ENCODE peak calls at places on chromosomes 3 and 15, in four cellular contexts. Q is right atrium auricular region, O is transverse colon, D is adrenal gland. Z is an unnamed sample.

GRCh38 chr3:57228734-57229505 is 1.4 kb downstream of the APPL1 start:
- DNase-seq in O (peak; percentile 17), D (peak; percentile 22), Q (no peak), Z (no peak)

GRCh38 chr15:62958944-62959343 is 83.6 kb upstream of the TPM1 start:
- DNase-seq in D (no peak), O (no peak), Q (no peak), Z (no peak)

GRCh38 chr3:129943020-129943419 is 31.5 kb upstream of the TRH start:
- DNase-seq in O (no peak), D (no peak), Q (no peak), Z (no peak)

GRCh38 chr15:33988384-33988783 is 20.1 kb downstream of the CHRM5 start:
- DNase-seq in O (no peak), Q (no peak), D (no peak), Z (no peak)

GRCh38 chr3:13143381-13144004 is 70.3 kb upstream of the IQSEC1 start:
- DNase-seq in Q (no peak), O (peak; percentile 2), D (no peak), Z (no peak)

GRCh38 chr3:148648685-148649352 is 48.9 kb upstream of the AGTR1 start:
- DNase-seq in Q (no peak), D (no peak), O (no peak), Z (no peak)

GRCh38 chr15:23823508-23823907 is 136.4 kb upstream of the NDN start:
- DNase-seq in D (peak; percentile 23), Q (no peak), O (no peak), Z (no peak)

GRCh38 chr3:38473229-38473628 is 19.5 kb downstream of the ACVR2B start:
- DNase-seq in O (no peak), D (no peak), Q (no peak), Z (peak; percentile 73)

GRCh38 chr3:171186383-171186782 is 159.9 kb upstream of the SLC2A2 start:
- DNase-seq in O (no peak), D (no peak), Q (no peak), Z (no peak)

GRCh38 chr3:184748219-184749135 is 36.6 kb upstream of the MAGEF1 start:
- DNase-seq in O (no peak), Q (no peak), D (no peak), Z (no peak)

GRCh38 chr15:90054618-90055097 is 47.6 kb downstream of the IDH2 start:
- DNase-seq in D (no peak), Q (no peak), O (no peak), Z (no peak)

GRCh38 chr3:14413381-14414071 is 11.1 kb downstream of the SLC6A6 start:
- DNase-seq in Q (no peak), O (no peak), D (peak; percentile 60), Z (no peak)

GRCh38 chr3:95154775-95155174 is 1091.9 kb downstream of the NSUN3 start:
- DNase-seq in Q (no peak), D (no peak), O (no peak), Z (no peak)

GRCh38 chr15:100785181-100786138 is 94.2 kb upstream of the ALDH1A3 start:
- DNase-seq in O (no peak), Q (peak; percentile 38), D (no peak), Z (peak; percentile 62)

GRCh38 chr15:68672781-68673205 is 94.0 kb downstream of the CORO2B start:
- DNase-seq in Q (no peak), O (no peak), D (no peak), Z (no peak)

GRCh38 chr3:62574499-62574898 is 201.1 kb upstream of the FEZF2 start:
- DNase-seq in O (no peak), Q (no peak), D (no peak), Z (no peak)

GRCh38 chr3:161957467-161957866 is 460.9 kb downstream of the OTOL1 start:
- DNase-seq in O (no peak), D (no peak), Q (no peak), Z (no peak)

GRCh38 chr15:58066042-58066867 is 744 bp upstream of the ALDH1A2 start:
- DNase-seq in D (peak; percentile 64), O (peak; percentile 66), Q (peak; percentile 67), Z (peak; percentile 88)

DNA sequence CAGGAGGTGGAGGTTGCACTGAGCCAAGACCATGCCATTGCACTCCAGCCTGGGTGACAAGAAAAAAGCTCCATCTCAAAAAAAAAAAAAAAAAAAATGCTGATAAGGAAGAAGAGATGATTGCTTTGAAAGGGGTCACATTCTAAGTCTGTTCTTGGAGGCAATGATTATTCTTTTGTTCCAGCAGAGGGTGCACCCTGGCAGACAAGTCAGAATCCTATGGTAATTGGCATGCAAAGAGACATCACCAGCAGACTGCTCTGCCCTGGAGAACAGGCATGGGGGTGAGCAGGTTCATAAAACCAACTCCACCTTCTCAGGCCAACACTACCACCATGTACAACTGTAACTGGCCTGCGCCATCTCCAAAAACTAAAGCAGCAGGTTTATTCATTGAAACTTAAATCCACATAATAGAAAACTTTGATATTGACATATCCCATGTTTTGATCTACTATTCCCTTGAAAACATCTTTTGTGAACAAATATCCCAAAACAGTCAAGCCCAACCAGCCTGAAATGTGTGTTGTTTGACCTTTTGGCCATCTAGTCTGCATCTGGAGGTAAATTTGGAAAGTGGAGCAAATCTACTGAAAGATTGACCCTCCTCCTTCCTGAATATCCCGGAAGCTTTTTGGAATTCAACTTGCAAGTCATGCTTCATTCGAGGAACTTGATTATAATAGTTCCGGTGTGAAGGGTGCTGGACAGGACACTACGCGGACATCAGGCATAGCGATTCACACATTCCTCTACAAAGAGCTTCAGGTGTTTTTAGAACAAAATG is 100.3 kb downstream of the MECOM start:
- DNase-seq in O (no peak), Q (no peak), D (no peak), Z (no peak)
- TF ChIP-seq CTCF in O (no peak), Q (no peak), D (no peak), Z (peak; percentile 29)

GRCh38 chr3:55716611-55717225 is 229.6 kb upstream of the WNT5A start:
- DNase-seq in D (no peak), O (no peak), Q (no peak), Z (no peak)
- TF ChIP-seq CTCF in D (no peak), O (no peak), Q (no peak), Z (no peak)

DNA sequence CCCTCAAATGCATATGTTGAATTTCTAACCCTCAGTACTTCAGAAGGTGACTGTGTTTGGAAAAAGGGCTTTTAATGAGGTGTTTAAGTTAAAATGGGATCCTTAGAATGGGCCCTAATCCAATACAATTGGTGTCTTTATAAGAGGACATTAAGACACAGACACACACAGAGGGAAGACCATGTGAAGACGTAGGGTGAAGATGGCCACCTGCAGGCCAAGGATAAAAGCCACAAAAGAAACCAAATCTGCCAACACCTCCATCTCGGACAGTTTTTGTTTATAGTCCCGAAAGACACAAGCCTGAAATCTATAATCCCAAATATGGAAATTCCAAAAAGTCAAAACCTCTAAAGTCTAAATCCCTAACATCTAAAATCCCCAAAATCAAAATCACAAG is 4.1 kb upstream of the MASP1 start:
- DNase-seq in O (no peak), Q (no peak), D (no peak), Z (no peak)
- TF ChIP-seq CTCF in O (no peak), Q (no peak), D (no peak), Z (peak; percentile 23)

GRCh38 chr15:41585140-41586047 is 26.4 kb downstream of the TYRO3 start:
- DNase-seq in Q (peak; percentile 66), D (peak; percentile 69), O (peak; percentile 40), Z (no peak)
- TF ChIP-seq CTCF in Q (no peak), D (peak; percentile 44), O (peak; percentile 56), Z (peak; percentile 52)